ENCODE peak calls at places on chromosomes 11 and 22, in four cellular contexts. One of them, this sample, is unnamed.

GRCh38 chr11:65148657-65149056 is 14.3 kb upstream of the SYVN1 start:
- DNase-seq in cardiac fibroblast: no peak
- DNase-seq in ascending aorta: no peak
- DNase-seq in transverse colon: no peak
- DNase-seq in this sample: no peak

GRCh38 chr11:69912911-69913451 is 93.8 kb upstream of the FGF3 start:
- DNase-seq in cardiac fibroblast: no peak
- DNase-seq in transverse colon: peak; percentile 27
- DNase-seq in ascending aorta: peak; percentile 59
- DNase-seq in this sample: peak; percentile 43

GRCh38 chr11:32434116-32434386 is 1.3 kb downstream of the WT1 start:
- DNase-seq in transverse colon: no peak
- DNase-seq in ascending aorta: no peak
- DNase-seq in cardiac fibroblast: no peak
- DNase-seq in this sample: no peak

GRCh38 chr11:130328420-130328819 is 13.7 kb upstream of the ZBTB44 start:
- DNase-seq in transverse colon: no peak
- DNase-seq in cardiac fibroblast: no peak
- DNase-seq in ascending aorta: no peak
- DNase-seq in this sample: no peak

GRCh38 chr22:38706101-38706884 is 549 bp downstream of the GTPBP1 start:
- DNase-seq in transverse colon: peak; percentile 61
- DNase-seq in cardiac fibroblast: peak; percentile 53
- DNase-seq in ascending aorta: no peak
- DNase-seq in this sample: peak; percentile 55

GRCh38 chr11:77075425-77075905 is 8.7 kb downstream of the CAPN5 start:
- DNase-seq in ascending aorta: peak; percentile 42
- DNase-seq in cardiac fibroblast: no peak
- DNase-seq in transverse colon: peak; percentile 78
- DNase-seq in this sample: no peak

GRCh38 chr11:59429924-59430516 is 3.8 kb upstream of the OR5A2 start:
- DNase-seq in cardiac fibroblast: peak; percentile 59
- DNase-seq in transverse colon: no peak
- DNase-seq in ascending aorta: no peak
- DNase-seq in this sample: peak; percentile 69

GRCh38 chr11:26204839-26205238 is 127.1 kb upstream of the ANO3 start:
- DNase-seq in transverse colon: no peak
- DNase-seq in ascending aorta: no peak
- DNase-seq in cardiac fibroblast: no peak
- DNase-seq in this sample: no peak

GRCh38 chr11:85096939-85097338 is 530.2 kb downstream of the DLG2 start:
- DNase-seq in transverse colon: no peak
- DNase-seq in cardiac fibroblast: no peak
- DNase-seq in ascending aorta: no peak
- DNase-seq in this sample: no peak

GRCh38 chr11:69841859-69842698 is 22.9 kb upstream of the FGF3 start:
- DNase-seq in cardiac fibroblast: peak; percentile 14
- DNase-seq in ascending aorta: no peak
- DNase-seq in transverse colon: no peak
- DNase-seq in this sample: peak; percentile 30

GRCh38 chr11:106875013-106875412 is 143.3 kb downstream of the GUCY1A2 start:
- DNase-seq in cardiac fibroblast: peak; percentile 39
- DNase-seq in transverse colon: no peak
- DNase-seq in ascending aorta: no peak
- DNase-seq in this sample: peak; percentile 44

GRCh38 chr11:123479048-123479837 is 49.2 kb downstream of the GRAMD1B start:
- DNase-seq in ascending aorta: no peak
- DNase-seq in cardiac fibroblast: no peak
- DNase-seq in transverse colon: no peak
- DNase-seq in this sample: no peak

GRCh38 chr11:95505927-95506426 is 275.0 kb upstream of the SESN3 start:
- DNase-seq in ascending aorta: no peak
- DNase-seq in transverse colon: no peak
- DNase-seq in cardiac fibroblast: peak; percentile 76
- DNase-seq in this sample: peak; percentile 85

GRCh38 chr11:75420224-75421034 is 12.6 kb downstream of the KLHL35 start:
- DNase-seq in transverse colon: peak; percentile 35
- DNase-seq in cardiac fibroblast: no peak
- DNase-seq in ascending aorta: no peak
- DNase-seq in this sample: no peak

GRCh38 chr11:125517116-125517804 is 21.2 kb upstream of the FEZ1 start:
- DNase-seq in transverse colon: no peak
- DNase-seq in ascending aorta: no peak
- DNase-seq in cardiac fibroblast: peak; percentile 94
- DNase-seq in this sample: peak; percentile 92

GRCh38 chr11:124745835-124746620 is 6.0 kb downstream of the VSIG2 start:
- DNase-seq in ascending aorta: peak; percentile 63
- DNase-seq in transverse colon: peak; percentile 68
- DNase-seq in cardiac fibroblast: no peak
- DNase-seq in this sample: no peak

GRCh38 chr11:76885390-76886097 is 24.8 kb downstream of the ACER3 start:
- DNase-seq in transverse colon: no peak
- DNase-seq in cardiac fibroblast: peak; percentile 77
- DNase-seq in ascending aorta: no peak
- DNase-seq in this sample: peak; percentile 63

GRCh38 chr11:82229346-82229745 is 504.3 kb downstream of the FAM181B start:
- DNase-seq in cardiac fibroblast: peak; percentile 10
- DNase-seq in transverse colon: no peak
- DNase-seq in ascending aorta: no peak
- DNase-seq in this sample: peak; percentile 65

GRCh38 chr22:29813563-29813962 is 24.5 kb downstream of the ASCC2 start:
- DNase-seq in transverse colon: no peak
- DNase-seq in ascending aorta: no peak
- DNase-seq in cardiac fibroblast: peak; percentile 22
- DNase-seq in this sample: peak; percentile 52

GRCh38 chr11:15074206-15075161 is 1.1 kb downstream of the CALCB start:
- DNase-seq in transverse colon: peak; percentile 86
- DNase-seq in ascending aorta: peak; percentile 87
- DNase-seq in cardiac fibroblast: peak; percentile 74
- DNase-seq in this sample: peak; percentile 77

GRCh38 chr22:38034278-38034882 is 22.8 kb upstream of the PICK1 start:
- DNase-seq in ascending aorta: peak; percentile 80
- DNase-seq in transverse colon: peak; percentile 45
- DNase-seq in cardiac fibroblast: peak; percentile 94
- DNase-seq in this sample: peak; percentile 95

GRCh38 chr22:27880778-27881394 is 38.2 kb downstream of the PITPNB start:
- DNase-seq in transverse colon: no peak
- DNase-seq in cardiac fibroblast: peak; percentile 87
- DNase-seq in ascending aorta: peak; percentile 76
- DNase-seq in this sample: peak; percentile 91

GRCh38 chr11:73808052-73808451 is 20.4 kb downstream of the MRPL48 start:
- DNase-seq in cardiac fibroblast: no peak
- DNase-seq in ascending aorta: no peak
- DNase-seq in transverse colon: no peak
- DNase-seq in this sample: no peak

GRCh38 chr11:8964324-8965320 is at the start of gene TMEM9B:
- DNase-seq in cardiac fibroblast: peak; percentile 89
- DNase-seq in ascending aorta: peak; percentile 95
- DNase-seq in transverse colon: peak; percentile 94
- DNase-seq in this sample: peak; percentile 81

GRCh38 chr11:11998091-11998781 is 10.2 kb downstream of the DKK3 start:
- DNase-seq in transverse colon: no peak
- DNase-seq in cardiac fibroblast: peak; percentile 86
- DNase-seq in ascending aorta: peak; percentile 65
- DNase-seq in this sample: peak; percentile 88

GRCh38 chr11:134606251-134606650 is 194.2 kb upstream of the B3GAT1 start:
- DNase-seq in cardiac fibroblast: no peak
- DNase-seq in transverse colon: no peak
- DNase-seq in ascending aorta: no peak
- DNase-seq in this sample: no peak

GRCh38 chr11:118290923-118291322 is 13.6 kb upstream of the CD3E start:
- DNase-seq in cardiac fibroblast: peak; percentile 19
- DNase-seq in ascending aorta: peak; percentile 64
- DNase-seq in transverse colon: peak; percentile 61
- DNase-seq in this sample: peak; percentile 11

GRCh38 chr11:129930306-129930705 is 34.9 kb upstream of the NFRKB start:
- DNase-seq in cardiac fibroblast: no peak
- DNase-seq in transverse colon: no peak
- DNase-seq in ascending aorta: no peak
- DNase-seq in this sample: peak; percentile 56

GRCh38 chr11:29750392-29750791 is 266.4 kb downstream of the KCNA4 start:
- DNase-seq in transverse colon: no peak
- DNase-seq in cardiac fibroblast: no peak
- DNase-seq in ascending aorta: no peak
- DNase-seq in this sample: no peak

GRCh38 chr11:111358038-111359001 is 20.8 kb downstream of the POU2AF1 start:
- DNase-seq in transverse colon: no peak
- DNase-seq in cardiac fibroblast: no peak
- DNase-seq in ascending aorta: no peak
- DNase-seq in this sample: no peak

GRCh38 chr11:104246590-104246989 is 82.6 kb upstream of the PDGFD start:
- DNase-seq in ascending aorta: no peak
- DNase-seq in transverse colon: no peak
- DNase-seq in cardiac fibroblast: no peak
- DNase-seq in this sample: no peak

GRCh38 chr11:27722117-27722844 is 22.0 kb upstream of the BDNF start:
- DNase-seq in ascending aorta: no peak
- DNase-seq in cardiac fibroblast: peak; percentile 32
- DNase-seq in transverse colon: peak; percentile 7
- DNase-seq in this sample: peak; percentile 60

GRCh38 chr11:60905551-60906113 is 753 bp downstream of the PRPF19 start:
- DNase-seq in cardiac fibroblast: peak; percentile 22
- DNase-seq in ascending aorta: no peak
- DNase-seq in transverse colon: no peak
- DNase-seq in this sample: peak; percentile 17

GRCh38 chr11:134741453-134742227 is 329.6 kb upstream of the B3GAT1 start:
- DNase-seq in ascending aorta: peak; percentile 21
- DNase-seq in cardiac fibroblast: peak; percentile 53
- DNase-seq in transverse colon: no peak
- DNase-seq in this sample: peak; percentile 84

GRCh38 chr11:44248109-44248508 is 61.8 kb downstream of the ALX4 start:
- DNase-seq in ascending aorta: no peak
- DNase-seq in cardiac fibroblast: peak; percentile 77
- DNase-seq in transverse colon: no peak
- DNase-seq in this sample: no peak

DNA sequence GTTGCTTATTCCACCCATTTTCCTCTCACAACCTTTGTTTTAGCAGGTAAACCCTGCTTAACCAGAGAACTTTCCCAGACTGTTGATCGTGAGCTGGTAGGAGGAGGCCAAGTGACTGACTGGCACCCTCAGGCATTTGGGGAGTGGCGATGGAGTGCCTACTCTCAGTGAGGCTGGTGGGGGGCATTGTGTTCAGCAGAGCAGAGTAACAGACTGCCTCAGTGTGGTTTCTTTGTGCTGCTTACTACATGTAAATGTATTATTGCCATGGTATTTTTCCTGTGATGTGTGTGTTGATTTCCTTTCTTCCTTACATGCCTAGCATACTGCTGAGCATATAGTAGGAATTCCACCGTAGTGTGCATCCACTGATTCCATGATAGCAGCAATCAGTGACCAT is 2.6 kb downstream of the MARK2 start:
- DNase-seq in ascending aorta: no peak
- DNase-seq in transverse colon: no peak
- DNase-seq in cardiac fibroblast: peak; percentile 38
- DNase-seq in this sample: peak; percentile 37
- H3K4me3 ChIP-seq in ascending aorta: peak overlapping the region; percentile 93
- H3K4me3 ChIP-seq in transverse colon: no peak overlapping the region
- H3K4me3 ChIP-seq in cardiac fibroblast: peak overlapping the region; percentile 94
- H3K4me3 ChIP-seq in this sample: peak overlapping the region; percentile 90

GRCh38 chr22:49480340-49480739 is 347.3 kb downstream of the BRD1 start:
- DNase-seq in cardiac fibroblast: no peak
- DNase-seq in transverse colon: no peak
- DNase-seq in ascending aorta: no peak
- DNase-seq in this sample: no peak

GRCh38 chr22:49480896-49481650 is 346.6 kb downstream of the BRD1 start:
- DNase-seq in ascending aorta: no peak
- DNase-seq in transverse colon: no peak
- DNase-seq in cardiac fibroblast: no peak
- DNase-seq in this sample: no peak

GRCh38 chr22:49483281-49483905 is 344.3 kb downstream of the BRD1 start:
- DNase-seq in ascending aorta: no peak
- DNase-seq in transverse colon: no peak
- DNase-seq in cardiac fibroblast: no peak
- DNase-seq in this sample: no peak

GRCh38 chr22:49482811-49483210 is 344.9 kb downstream of the BRD1 start:
- DNase-seq in cardiac fibroblast: no peak
- DNase-seq in transverse colon: no peak
- DNase-seq in ascending aorta: no peak
- DNase-seq in this sample: no peak

GRCh38 chr22:49481651-49482399 is 345.8 kb downstream of the BRD1 start:
- DNase-seq in ascending aorta: no peak
- DNase-seq in cardiac fibroblast: no peak
- DNase-seq in transverse colon: no peak
- DNase-seq in this sample: no peak
- H3K4me3 ChIP-seq in ascending aorta: no peak overlapping the region
- H3K4me3 ChIP-seq in cardiac fibroblast: no peak overlapping the region
- H3K4me3 ChIP-seq in transverse colon: no peak overlapping the region
- H3K4me3 ChIP-seq in this sample: no peak overlapping the region

GRCh38 chr11:119730347-119730613 is 1.3 kb upstream of the NECTIN1 start:
- DNase-seq in ascending aorta: no peak
- DNase-seq in transverse colon: no peak
- DNase-seq in cardiac fibroblast: no peak
- DNase-seq in this sample: no peak
- H3K4me3 ChIP-seq in ascending aorta: peak overlapping the region; percentile 94
- H3K4me3 ChIP-seq in transverse colon: peak overlapping the region; percentile 65
- H3K4me3 ChIP-seq in cardiac fibroblast: peak overlapping the region; percentile 63
- H3K4me3 ChIP-seq in this sample: peak overlapping the region; percentile 63

GRCh38 chr11:17353228-17354021 is 1.8 kb downstream of the NCR3LG1 start:
- DNase-seq in transverse colon: peak; percentile 85
- DNase-seq in cardiac fibroblast: peak; percentile 88
- DNase-seq in ascending aorta: peak; percentile 83
- DNase-seq in this sample: peak; percentile 78

GRCh38 chr11:17351171-17351509 is 460 bp upstream of the NCR3LG1 start:
- DNase-seq in transverse colon: no peak
- DNase-seq in ascending aorta: no peak
- DNase-seq in cardiac fibroblast: no peak
- DNase-seq in this sample: no peak

GRCh38 chr11:17351510-17352176 is at the start of gene NCR3LG1:
- DNase-seq in ascending aorta: peak; percentile 83
- DNase-seq in cardiac fibroblast: peak; percentile 82
- DNase-seq in transverse colon: peak; percentile 85
- DNase-seq in this sample: peak; percentile 81

GRCh38 chr11:17352925-17353227 is 1.3 kb downstream of the NCR3LG1 start:
- DNase-seq in ascending aorta: peak; percentile 65
- DNase-seq in cardiac fibroblast: peak; percentile 63
- DNase-seq in transverse colon: peak; percentile 71
- DNase-seq in this sample: peak; percentile 61

GRCh38 chr11:17354070-17354924 is 2.7 kb downstream of the NCR3LG1 start:
- DNase-seq in cardiac fibroblast: peak; percentile 83
- DNase-seq in transverse colon: peak; percentile 76
- DNase-seq in ascending aorta: peak; percentile 86
- DNase-seq in this sample: peak; percentile 85
- H3K4me3 ChIP-seq in cardiac fibroblast: peak overlapping the region; percentile 56
- H3K4me3 ChIP-seq in transverse colon: peak overlapping the region; percentile 73
- H3K4me3 ChIP-seq in ascending aorta: peak overlapping the region; percentile 98
- H3K4me3 ChIP-seq in this sample: peak overlapping the region; percentile 62

This sample was measured in choroid plexus epithelial cell.